ENCODE peak calls at places on chromosomes 4 and X, in eight cellular contexts. One of them, this sample, is unnamed.

GRCh38 chr4:16864199-16864598 is 34.2 kb downstream of the LDB2 start:
- DNase-seq in epithelial cell of esophagus: no peak
- DNase-seq in Peyer's patch: no peak
- DNase-seq in lower lobe of right lung: no peak
- DNase-seq in kidney: no peak
- DNase-seq in fibroblast of mammary gland: no peak
- DNase-seq in heart left ventricle: no peak
- DNase-seq in cardiac fibroblast: no peak
- DNase-seq in this sample: no peak

GRCh38 chrX:133868687-133869086 is 116.7 kb downstream of the GPC3 start:
- DNase-seq in fibroblast of mammary gland: no peak
- DNase-seq in Peyer's patch: no peak
- DNase-seq in lower lobe of right lung: no peak
- DNase-seq in kidney: no peak
- DNase-seq in epithelial cell of esophagus: no peak
- DNase-seq in heart left ventricle: no peak
- DNase-seq in cardiac fibroblast: no peak
- DNase-seq in this sample: no peak

GRCh38 chrX:85309717-85310116 is 65.9 kb downstream of the ZNF711 start:
- DNase-seq in cardiac fibroblast: no peak
- DNase-seq in kidney: no peak
- DNase-seq in epithelial cell of esophagus: no peak
- DNase-seq in lower lobe of right lung: no peak
- DNase-seq in Peyer's patch: no peak
- DNase-seq in fibroblast of mammary gland: no peak
- DNase-seq in heart left ventricle: no peak
- DNase-seq in this sample: no peak

GRCh38 chr4:75289843-75290616 is 224.2 kb downstream of the RCHY1 start:
- DNase-seq in kidney: no peak
- DNase-seq in cardiac fibroblast: peak
- DNase-seq in epithelial cell of esophagus: peak
- DNase-seq in lower lobe of right lung: no peak
- DNase-seq in heart left ventricle: no peak
- DNase-seq in Peyer's patch: no peak
- DNase-seq in fibroblast of mammary gland: peak
- DNase-seq in this sample: peak

GRCh38 chrX:66200855-66201795 is 37.1 kb downstream of the HEPH start:
- DNase-seq in fibroblast of mammary gland: peak
- DNase-seq in heart left ventricle: no peak
- DNase-seq in kidney: no peak
- DNase-seq in lower lobe of right lung: no peak
- DNase-seq in cardiac fibroblast: peak
- DNase-seq in Peyer's patch: no peak
- DNase-seq in epithelial cell of esophagus: peak
- DNase-seq in this sample: peak

GRCh38 chr4:157128395-157128794 is 52.4 kb downstream of the GLRB start:
- DNase-seq in Peyer's patch: no peak
- DNase-seq in lower lobe of right lung: no peak
- DNase-seq in cardiac fibroblast: peak
- DNase-seq in kidney: no peak
- DNase-seq in epithelial cell of esophagus: peak
- DNase-seq in fibroblast of mammary gland: peak
- DNase-seq in heart left ventricle: no peak
- DNase-seq in this sample: peak

GRCh38 chr4:185201983-185202962 is 1.5 kb downstream of the CFAP97 start:
- DNase-seq in lower lobe of right lung: no peak
- DNase-seq in heart left ventricle: no peak
- DNase-seq in Peyer's patch: peak
- DNase-seq in cardiac fibroblast: peak
- DNase-seq in kidney: no peak
- DNase-seq in fibroblast of mammary gland: peak
- DNase-seq in epithelial cell of esophagus: no peak
- DNase-seq in this sample: peak

GRCh38 chr4:119268466-119268865 is 53.5 kb downstream of the FABP2 start:
- DNase-seq in cardiac fibroblast: peak
- DNase-seq in epithelial cell of esophagus: peak
- DNase-seq in fibroblast of mammary gland: no peak
- DNase-seq in heart left ventricle: no peak
- DNase-seq in Peyer's patch: no peak
- DNase-seq in lower lobe of right lung: no peak
- DNase-seq in kidney: no peak
- DNase-seq in this sample: no peak

GRCh38 chr4:20532871-20533870 is 167.1 kb upstream of the PACRGL start:
- DNase-seq in epithelial cell of esophagus: no peak
- DNase-seq in Peyer's patch: no peak
- DNase-seq in lower lobe of right lung: no peak
- DNase-seq in heart left ventricle: no peak
- DNase-seq in fibroblast of mammary gland: peak
- DNase-seq in cardiac fibroblast: peak
- DNase-seq in kidney: no peak
- DNase-seq in this sample: peak

GRCh38 chrX:112687189-112687691 is 7.5 kb upstream of the LHFPL1 start:
- DNase-seq in epithelial cell of esophagus: no peak
- DNase-seq in fibroblast of mammary gland: peak
- DNase-seq in heart left ventricle: no peak
- DNase-seq in Peyer's patch: no peak
- DNase-seq in kidney: no peak
- DNase-seq in lower lobe of right lung: no peak
- DNase-seq in cardiac fibroblast: peak
- DNase-seq in this sample: peak

DNA sequence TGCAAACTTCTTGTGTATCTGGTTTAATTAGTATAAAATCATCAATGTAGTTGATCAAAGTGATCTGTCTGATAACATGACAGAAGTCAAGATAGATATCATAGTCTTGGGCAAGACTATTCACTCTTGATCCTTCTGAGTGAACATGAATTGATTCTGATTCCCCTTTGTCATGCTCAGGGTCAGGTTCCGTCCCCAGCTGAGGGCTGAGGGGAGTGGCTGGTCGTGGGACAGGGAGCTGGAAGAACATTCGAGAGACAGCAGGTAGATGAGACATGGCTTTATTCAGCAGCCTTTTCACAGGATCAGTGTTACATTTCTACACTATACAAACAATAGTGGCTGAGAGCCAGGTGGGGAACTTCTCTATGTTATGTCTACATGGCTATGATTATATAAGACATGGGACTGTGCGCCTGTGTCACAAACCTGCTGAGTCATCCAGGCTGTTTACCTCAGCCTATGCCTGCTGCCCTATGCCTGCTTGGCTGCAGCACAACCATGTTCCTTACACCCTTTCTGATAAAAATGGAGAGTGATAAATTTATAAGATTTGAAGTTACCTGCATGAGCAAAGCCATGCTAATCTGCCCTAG is 586.9 kb upstream of the NR3C2 start:
- DNase-seq in Peyer's patch: no peak
- DNase-seq in epithelial cell of esophagus: peak
- DNase-seq in fibroblast of mammary gland: peak
- DNase-seq in heart left ventricle: no peak
- DNase-seq in lower lobe of right lung: no peak
- DNase-seq in cardiac fibroblast: no peak
- DNase-seq in kidney: no peak
- DNase-seq in this sample: no peak
- TF ChIP-seq CTCF in Peyer's patch: no peak
- TF ChIP-seq CTCF in epithelial cell of esophagus: no peak
- TF ChIP-seq CTCF in fibroblast of mammary gland: no peak
- TF ChIP-seq CTCF in heart left ventricle: no peak
- TF ChIP-seq CTCF in lower lobe of right lung: no peak
- TF ChIP-seq CTCF in cardiac fibroblast: no peak
- TF ChIP-seq CTCF in kidney: no peak
- TF ChIP-seq CTCF in this sample: no peak

GRCh38 chr4:153040677-153041076 is 104.6 kb downstream of the FHDC1 start:
- DNase-seq in Peyer's patch: no peak
- DNase-seq in kidney: no peak
- DNase-seq in lower lobe of right lung: no peak
- DNase-seq in cardiac fibroblast: no peak
- DNase-seq in heart left ventricle: no peak
- DNase-seq in epithelial cell of esophagus: no peak
- DNase-seq in fibroblast of mammary gland: no peak
- DNase-seq in this sample: no peak

GRCh38 chr4:153034681-153035080 is 98.6 kb downstream of the FHDC1 start:
- DNase-seq in Peyer's patch: no peak
- DNase-seq in cardiac fibroblast: no peak
- DNase-seq in kidney: no peak
- DNase-seq in heart left ventricle: no peak
- DNase-seq in epithelial cell of esophagus: no peak
- DNase-seq in fibroblast of mammary gland: no peak
- DNase-seq in lower lobe of right lung: no peak
- DNase-seq in this sample: no peak

GRCh38 chr4:153036931-153037330 is 100.8 kb downstream of the FHDC1 start:
- DNase-seq in epithelial cell of esophagus: peak
- DNase-seq in Peyer's patch: no peak
- DNase-seq in heart left ventricle: no peak
- DNase-seq in cardiac fibroblast: no peak
- DNase-seq in lower lobe of right lung: no peak
- DNase-seq in kidney: no peak
- DNase-seq in fibroblast of mammary gland: peak
- DNase-seq in this sample: no peak

GRCh38 chr4:153039542-153040185 is 103.5 kb downstream of the FHDC1 start:
- DNase-seq in epithelial cell of esophagus: no peak
- DNase-seq in cardiac fibroblast: no peak
- DNase-seq in lower lobe of right lung: no peak
- DNase-seq in kidney: no peak
- DNase-seq in heart left ventricle: no peak
- DNase-seq in fibroblast of mammary gland: no peak
- DNase-seq in Peyer's patch: no peak
- DNase-seq in this sample: no peak

GRCh38 chr4:153038493-153039311 is 102.6 kb downstream of the FHDC1 start:
- DNase-seq in epithelial cell of esophagus: no peak
- DNase-seq in heart left ventricle: no peak
- DNase-seq in lower lobe of right lung: no peak
- DNase-seq in cardiac fibroblast: no peak
- DNase-seq in fibroblast of mammary gland: no peak
- DNase-seq in Peyer's patch: no peak
- DNase-seq in kidney: no peak
- DNase-seq in this sample: no peak
- H3K4me3 ChIP-seq in epithelial cell of esophagus: no peak
- H3K4me3 ChIP-seq in heart left ventricle: no peak
- H3K4me3 ChIP-seq in lower lobe of right lung: no peak
- H3K4me3 ChIP-seq in cardiac fibroblast: no peak
- H3K4me3 ChIP-seq in fibroblast of mammary gland: no peak
- H3K4me3 ChIP-seq in Peyer's patch: no peak
- H3K4me3 ChIP-seq in kidney: no peak
- H3K4me3 ChIP-seq in this sample: no peak

DNA sequence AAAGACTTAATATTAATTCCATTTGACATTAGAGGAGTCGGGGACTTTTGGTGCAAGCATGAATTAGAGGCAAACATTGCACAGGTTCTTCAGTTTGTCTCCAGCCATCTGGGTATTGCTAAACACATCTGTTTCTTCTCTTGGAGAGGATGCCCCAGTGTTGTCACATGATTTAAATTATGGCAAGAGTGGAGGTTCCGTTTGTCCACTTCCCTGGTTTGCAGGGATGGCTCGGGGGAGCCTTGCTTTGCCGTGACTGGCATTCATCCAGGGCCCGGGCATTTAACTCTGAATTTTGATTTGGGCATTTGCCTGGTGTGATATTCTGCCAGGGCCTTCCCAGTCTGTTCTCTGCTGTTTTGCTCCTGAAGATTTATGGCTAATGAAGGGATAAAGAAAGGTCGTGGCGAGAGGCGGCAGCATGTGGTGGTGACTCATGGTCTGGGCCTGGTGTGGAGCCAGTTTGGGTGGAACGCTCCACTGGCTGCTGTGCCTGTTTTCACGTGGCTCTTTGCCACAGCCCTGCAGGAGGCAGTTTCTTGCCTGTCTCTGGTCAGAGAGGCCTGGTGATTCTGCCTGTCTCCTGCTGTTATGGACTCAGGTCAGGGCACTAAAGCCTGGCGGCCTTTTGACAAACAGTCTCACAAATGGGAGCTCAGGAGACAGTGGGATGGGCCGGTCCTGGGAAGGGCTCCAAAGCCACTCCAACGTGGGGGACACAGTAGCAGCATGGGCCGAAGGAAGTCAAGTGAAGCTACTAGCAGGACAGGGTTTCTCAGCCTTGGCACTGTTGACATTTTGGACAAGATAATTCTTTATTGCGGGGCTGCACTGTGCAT is 99.4 kb upstream of the PGRMC2 start:
- DNase-seq in fibroblast of mammary gland: peak
- DNase-seq in Peyer's patch: peak
- DNase-seq in lower lobe of right lung: peak
- DNase-seq in cardiac fibroblast: peak
- DNase-seq in kidney: peak
- DNase-seq in epithelial cell of esophagus: peak
- DNase-seq in heart left ventricle: peak
- DNase-seq in this sample: peak
- TF ChIP-seq CTCF in fibroblast of mammary gland: no peak
- TF ChIP-seq CTCF in Peyer's patch: no peak
- TF ChIP-seq CTCF in lower lobe of right lung: no peak
- TF ChIP-seq CTCF in cardiac fibroblast: no peak
- TF ChIP-seq CTCF in kidney: no peak
- TF ChIP-seq CTCF in epithelial cell of esophagus: no peak
- TF ChIP-seq CTCF in heart left ventricle: no peak
- TF ChIP-seq CTCF in this sample: no peak

GRCh38 chrX:104168127-104168526 is 1.9 kb downstream of the FAM199X start:
- DNase-seq in lower lobe of right lung: no peak
- DNase-seq in Peyer's patch: no peak
- DNase-seq in kidney: no peak
- DNase-seq in fibroblast of mammary gland: no peak
- DNase-seq in epithelial cell of esophagus: no peak
- DNase-seq in cardiac fibroblast: no peak
- DNase-seq in heart left ventricle: no peak
- DNase-seq in this sample: no peak
- H3K4me3 ChIP-seq in lower lobe of right lung: no peak
- H3K4me3 ChIP-seq in Peyer's patch: no peak
- H3K4me3 ChIP-seq in kidney: peak
- H3K4me3 ChIP-seq in fibroblast of mammary gland: peak
- H3K4me3 ChIP-seq in epithelial cell of esophagus: peak
- H3K4me3 ChIP-seq in cardiac fibroblast: peak
- H3K4me3 ChIP-seq in heart left ventricle: peak
- H3K4me3 ChIP-seq in this sample: peak

This sample was measured in fibroblast of the aortic adventitia.